ENCODE peak calls at places on chromosomes 16 and 17, in four cellular contexts. I is WTC11, E is GM12878, O is H1. S is an unnamed sample.

GRCh38 chr16:10817963-10818941 is at the start of gene TVP23A:
- DNase-seq in I (peak; percentile 65), E (no peak), O (peak; percentile 84), S (peak; percentile 45)

GRCh38 chr16:87101903-87102302 is 215.3 kb downstream of the C16orf95 start:
- DNase-seq in I (no peak), E (no peak), O (no peak), S (no peak)

GRCh38 chr17:6306820-6307219 is 128.1 kb downstream of the AIPL1 start:
- DNase-seq in O (no peak), E (no peak), I (no peak), S (no peak)

GRCh38 chr17:20926532-20926931 is 116.3 kb downstream of the USP22 start:
- DNase-seq in O (no peak), E (no peak), I (no peak), S (no peak)

GRCh38 chr17:18117533-18117932 is 9.0 kb downstream of the MYO15A start:
- DNase-seq in I (no peak), O (no peak), E (no peak), S (no peak)

GRCh38 chr16:68644715-68645493 is at the start of gene CDH3:
- DNase-seq in E (no peak), O (peak; percentile 93), I (peak; percentile 94), S (no peak)

GRCh38 chr17:30780343-30780742 is 44.1 kb downstream of the CRLF3 start:
- DNase-seq in E (peak; percentile 47), O (no peak), I (no peak), S (no peak)

GRCh38 chr17:70420876-70421445 is 251.6 kb downstream of the KCNJ2 start:
- DNase-seq in O (no peak), I (no peak), E (no peak), S (no peak)

GRCh38 chr17:77516902-77517301 is 376.1 kb downstream of the SEC14L1 start:
- DNase-seq in E (no peak), O (no peak), I (no peak), S (no peak)

GRCh38 chr17:7215652-7216139 is 3.9 kb downstream of the DLG4 start:
- DNase-seq in O (no peak), I (no peak), E (no peak), S (no peak)

GRCh38 chr16:58937661-58938060 is 203.5 kb upstream of the GOT2 start:
- DNase-seq in O (no peak), E (no peak), I (no peak), S (no peak)

GRCh38 chr16:81137012-81137335 is 40.8 kb upstream of the GCSH start:
- DNase-seq in O (no peak), I (no peak), E (no peak), S (no peak)

GRCh38 chr16:75471723-75472634 is 7.5 kb upstream of the TMEM170A start:
- DNase-seq in I (peak; percentile 48), O (no peak), E (no peak), S (peak; percentile 73)

GRCh38 chr17:19386276-19386863 is 620 bp downstream of the MFAP4 start:
- DNase-seq in E (no peak), O (no peak), I (no peak), S (no peak)

GRCh38 chr16:85480727-85481101 is 132.4 kb upstream of the GSE1 start:
- DNase-seq in O (no peak), E (no peak), I (no peak), S (no peak)

GRCh38 chr17:33200587-33200986 is 92.5 kb downstream of the ASIC2 start:
- DNase-seq in E (no peak), I (peak; percentile 17), O (no peak), S (no peak)

GRCh38 chr17:27475070-27475673 is 18.9 kb downstream of the KSR1 start:
- DNase-seq in O (no peak), E (no peak), I (no peak), S (no peak)

GRCh38 chr17:63993368-63993990 is 4.7 kb upstream of the PRR29 start:
- DNase-seq in E (no peak), I (no peak), O (no peak), S (no peak)

GRCh38 chr17:8079291-8080207 is 8.0 kb downstream of the ALOX12B start:
- DNase-seq in E (no peak), O (peak; percentile 95), I (peak; percentile 86), S (peak; percentile 76)

GRCh38 chr16:85551319-85551978 is 61.7 kb upstream of the GSE1 start:
- DNase-seq in O (peak; percentile 48), E (no peak), I (no peak), S (peak; percentile 45)

GRCh38 chr17:78121801-78122220 is 6.7 kb downstream of the TMC6 start:
- DNase-seq in O (no peak), I (no peak), E (no peak), S (peak; percentile 11)

GRCh38 chr16:8023326-8023725 is 567.0 kb downstream of the TMEM114 start:
- DNase-seq in E (no peak), O (no peak), I (no peak), S (no peak)

GRCh38 chr16:8032406-8032805 is 557.9 kb downstream of the TMEM114 start:
- DNase-seq in I (no peak), E (no peak), O (no peak), S (no peak)

GRCh38 chr16:8026450-8026849 is 563.9 kb downstream of the TMEM114 start:
- DNase-seq in I (no peak), O (peak; percentile 69), E (no peak), S (peak; percentile 52)
- TF ChIP-seq ATF2 in I (no peak), O (no peak), E (no peak), S (no peak)

DNA sequence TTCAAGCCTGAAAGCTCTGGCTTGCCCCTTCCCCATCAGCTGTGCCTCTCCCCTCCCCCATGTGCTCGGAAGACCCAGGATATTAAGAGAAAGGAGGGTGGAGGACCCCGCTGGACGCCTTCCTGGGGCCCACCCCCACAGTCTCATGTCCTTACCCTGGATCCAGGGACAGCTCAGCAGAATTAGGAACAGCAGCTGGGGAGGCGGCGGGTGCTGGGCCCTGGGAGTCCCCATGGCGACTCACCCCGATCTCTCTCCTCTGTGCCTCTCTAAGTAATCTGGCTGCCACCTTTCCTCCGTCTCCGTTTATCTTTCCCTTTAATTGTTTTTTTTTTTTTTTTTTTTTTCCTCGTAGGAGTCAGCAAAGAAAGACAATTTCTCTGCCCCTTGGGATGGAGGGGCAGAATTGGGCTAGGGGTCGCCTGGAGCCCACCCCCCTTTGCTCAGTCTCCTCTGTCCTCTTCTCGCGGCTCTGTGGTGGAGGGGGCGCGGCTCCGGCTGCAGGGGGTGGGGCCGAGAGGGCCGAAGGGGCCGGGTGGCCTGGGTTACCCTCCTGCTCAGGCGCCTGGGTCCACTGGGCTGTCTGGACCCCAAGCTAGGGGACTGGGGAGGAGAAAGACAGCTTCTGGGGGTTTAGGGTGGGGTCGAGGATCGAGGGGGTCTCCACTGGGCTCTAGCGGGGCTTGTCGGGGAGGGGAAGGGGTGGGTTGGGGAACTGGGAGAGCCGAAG is 399 bp downstream of the SEZ6L2 start:
- DNase-seq in I (peak; percentile 83), O (peak; percentile 90), E (no peak), S (peak; percentile 53)
- TF ChIP-seq ATF2 in I (no peak), O (no peak), E (no peak), S (no peak)

GRCh38 chr17:38352245-38353083 is 820 bp downstream of the SOCS7 start:
- DNase-seq in I (peak; percentile 37), O (peak; percentile 66), E (no peak), S (peak; percentile 35)
- TF ChIP-seq ATF2 in I (no peak), O (no peak), E (no peak), S (no peak)

DNA sequence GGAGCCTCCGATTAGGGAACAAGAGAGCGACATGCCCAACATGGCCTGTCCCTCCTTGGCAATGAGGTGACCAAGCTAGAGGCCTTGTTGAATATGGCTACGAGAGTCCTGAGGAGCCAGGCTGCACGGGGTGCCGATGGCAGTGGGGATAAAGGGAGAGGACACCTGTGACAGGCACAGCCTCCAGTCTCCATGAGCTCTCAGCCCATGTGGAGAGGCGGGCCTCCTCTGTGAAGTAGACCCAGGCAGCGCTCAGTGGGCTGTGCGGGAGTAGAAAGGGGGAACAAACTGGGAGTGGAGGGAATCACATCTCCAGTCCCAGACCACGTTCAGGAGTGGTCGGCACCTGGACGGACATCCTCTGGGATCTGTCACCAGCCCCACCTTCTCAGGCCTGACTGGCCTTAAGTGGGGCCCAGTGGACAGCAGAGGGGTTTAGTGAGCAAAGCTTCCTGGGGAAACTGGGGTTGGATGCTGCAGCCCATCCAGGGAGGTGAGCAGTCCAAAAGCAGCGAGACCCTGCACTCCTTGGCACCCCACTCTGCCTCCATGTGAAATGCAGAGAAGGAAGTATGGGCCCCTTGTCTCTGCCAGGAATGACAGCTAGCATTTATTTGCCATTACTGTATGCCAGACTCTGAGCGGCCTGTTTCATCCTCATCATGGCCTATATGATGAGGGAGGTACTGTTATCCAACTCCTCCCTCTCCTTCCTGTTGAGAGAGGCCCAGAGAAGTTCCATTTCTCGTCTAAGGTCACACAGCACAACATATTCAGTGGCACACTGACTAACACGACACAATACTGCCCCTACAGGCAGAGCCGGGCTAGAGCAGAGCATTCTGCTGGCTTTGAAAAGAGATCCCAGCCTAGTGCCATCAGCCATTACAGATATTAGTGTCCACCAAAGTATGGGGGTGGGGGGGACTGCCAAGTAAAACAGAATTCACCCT is 4.5 kb upstream of the TMEM92 start:
- DNase-seq in I (peak; percentile 81), O (peak; percentile 86), E (peak; percentile 19), S (peak; percentile 65)
- TF ChIP-seq ATF2 in I (no peak), O (no peak), E (no peak), S (no peak)

GRCh38 chr17:79920751-79921410 is 81.6 kb upstream of the CBX4 start:
- DNase-seq in I (no peak), O (no peak), E (no peak), S (no peak)

GRCh38 chr17:79918581-79919163 is 79.4 kb upstream of the CBX4 start:
- DNase-seq in I (no peak), E (no peak), O (no peak), S (no peak)

GRCh38 chr17:79917902-79918484 is 78.8 kb upstream of the CBX4 start:
- DNase-seq in I (no peak), E (no peak), O (no peak), S (no peak)

GRCh38 chr17:79919862-79920720 is 80.9 kb upstream of the CBX4 start:
- DNase-seq in E (no peak), O (no peak), I (no peak), S (no peak)

GRCh38 chr17:79919164-79919585 is 79.9 kb upstream of the CBX4 start:
- DNase-seq in E (no peak), I (no peak), O (no peak), S (no peak)
- TF ChIP-seq ATF2 in E (no peak), I (no peak), O (no peak), S (no peak)

GRCh38 chr17:82106697-82107305 is 8.8 kb upstream of the FASN start:
- DNase-seq in O (no peak), I (no peak), E (no peak), S (no peak)

GRCh38 chr17:82108999-82109480 is 11.0 kb upstream of the FASN start:
- DNase-seq in E (no peak), O (no peak), I (no peak), S (no peak)

GRCh38 chr17:82105882-82106696 is 8.1 kb upstream of the FASN start:
- DNase-seq in I (peak; percentile 77), O (peak; percentile 79), E (peak; percentile 51), S (peak; percentile 56)

GRCh38 chr17:82108038-82108998 is 10.3 kb upstream of the FASN start:
- DNase-seq in E (no peak), O (no peak), I (no peak), S (no peak)

GRCh38 chr17:82107341-82107860 is 9.4 kb upstream of the FASN start:
- DNase-seq in I (no peak), O (peak; percentile 48), E (no peak), S (no peak)
- TF ChIP-seq ATF2 in I (no peak), O (no peak), E (no peak), S (no peak)

S was measured in K562.